ENCODE peak calls at places on chromosomes 2 and 18, in seven cellular contexts. Z is thyroid gland; R is stimulated activated CD8-positive, alpha-beta memory T cell treated with anti-CD3 and anti-CD28 coated beads, Interleukin-4, amount 100 ng/mL, for 24 hours; O is HEK293T; Q is C1 segment of cervical spinal cord; C is central memory CD4-positive, alpha-beta T cell; B is omental fat pad. K is an unnamed sample.

GRCh38 chr18:48934708-48935432 is 15.9 kb downstream of the SMAD7 start:
- DNase-seq in Z (no peak), R (no peak), O (no peak), Q (no peak), C (no peak), B (no peak), K (peak; percentile 53)

GRCh38 chr18:10013621-10014543 is 100.1 kb downstream of the VAPA start:
- DNase-seq in Z (no peak), R (no peak), O (no peak), Q (no peak), C (no peak), B (no peak), K (no peak)

GRCh38 chr18:48996901-48997463 is 46.2 kb upstream of the SMAD7 start:
- DNase-seq in Z (peak; percentile 79), R (no peak), O (no peak), Q (no peak), C (peak; percentile 87), B (no peak), K (no peak)

GRCh38 chr18:21664069-21664468 is 40.5 kb downstream of the ABHD3 start:
- DNase-seq in Z (no peak), R (no peak), O (no peak), Q (no peak), C (no peak), B (no peak), K (no peak)

GRCh38 chr2:204127238-204127637 is 190.7 kb downstream of the ICOS start:
- DNase-seq in Z (no peak), R (no peak), O (no peak), Q (no peak), C (no peak), B (no peak), K (no peak)

GRCh38 chr2:86788172-86788571 is 2.5 kb downstream of the CD8A start:
- DNase-seq in Z (peak; percentile 61), R (no peak), O (no peak), Q (no peak), C (no peak), B (no peak), K (no peak)

GRCh38 chr18:54392621-54393023 is 34.9 kb downstream of the C18orf54 start:
- DNase-seq in Z (no peak), R (no peak), O (peak; percentile 23), Q (no peak), C (peak; percentile 36), B (no peak), K (no peak)

GRCh38 chr2:70984576-70985282 is 6.3 kb downstream of the ANKRD53 start:
- DNase-seq in Z (peak; percentile 59), R (peak; percentile 75), O (peak; percentile 55), Q (no peak), C (peak; percentile 75), B (peak; percentile 47), K (no peak)

GRCh38 chr2:220134756-220135534 is 507.5 kb downstream of the SLC4A3 start:
- DNase-seq in Z (no peak), R (no peak), O (no peak), Q (no peak), C (no peak), B (no peak), K (no peak)

GRCh38 chr18:72316497-72316896 is 227.6 kb downstream of the CBLN2 start:
- DNase-seq in Z (no peak), R (no peak), O (no peak), Q (no peak), C (no peak), B (no peak), K (no peak)

GRCh38 chr2:129805889-129806288 is 173.6 kb upstream of the RAB6C start:
- DNase-seq in Z (no peak), R (no peak), O (no peak), Q (no peak), C (no peak), B (no peak), K (no peak)

GRCh38 chr2:230849633-230850357 is 14.9 kb upstream of the ITM2C start:
- DNase-seq in Z (peak; percentile 63), R (peak; percentile 59), O (no peak), Q (no peak), C (peak; percentile 57), B (peak; percentile 59), K (no peak)

GRCh38 chr2:201254331-201254730 is 6.0 kb upstream of the CASP8 start:
- DNase-seq in Z (no peak), R (no peak), O (no peak), Q (no peak), C (no peak), B (no peak), K (no peak)

GRCh38 chr2:26941486-26941885 is 29.0 kb upstream of the MAPRE3 start:
- DNase-seq in Z (no peak), R (no peak), O (no peak), Q (no peak), C (no peak), B (no peak), K (no peak)

GRCh38 chr2:12169060-12169406 is 422.6 kb downstream of the LPIN1 start:
- DNase-seq in Z (no peak), R (no peak), O (no peak), Q (no peak), C (no peak), B (no peak), K (no peak)

GRCh38 chr2:222572761-222573174 is 83.1 kb downstream of the FARSB start:
- DNase-seq in Z (peak; percentile 66), R (no peak), O (no peak), Q (no peak), C (no peak), B (no peak), K (no peak)

K was measured in amygdala.